ENCODE peak calls at places on chromosomes 3 and 15, in six cellular contexts. One of them, this sample, is unnamed.

GRCh38 chr3:71695000-71695482 is 30.2 kb downstream of the EIF4E3 start:
- DNase-seq in HepG2: peak; percentile 54
- DNase-seq in WTC11: no peak
- DNase-seq in GM12878: no peak
- DNase-seq in K562: no peak
- DNase-seq in H1: no peak
- DNase-seq in this sample: no peak

GRCh38 chr3:100324044-100324443 is 10.5 kb upstream of the NIT2 start:
- DNase-seq in HepG2: no peak
- DNase-seq in WTC11: no peak
- DNase-seq in GM12878: no peak
- DNase-seq in K562: no peak
- DNase-seq in H1: no peak
- DNase-seq in this sample: no peak

GRCh38 chr3:149462653-149463052 is 11.8 kb upstream of the TM4SF4 start:
- DNase-seq in HepG2: no peak
- DNase-seq in WTC11: no peak
- DNase-seq in GM12878: no peak
- DNase-seq in K562: no peak
- DNase-seq in H1: no peak
- DNase-seq in this sample: no peak

GRCh38 chr3:165796701-165797100 is 40.5 kb downstream of the BCHE start:
- DNase-seq in HepG2: no peak
- DNase-seq in WTC11: no peak
- DNase-seq in GM12878: no peak
- DNase-seq in K562: no peak
- DNase-seq in H1: no peak
- DNase-seq in this sample: no peak

GRCh38 chr15:64282701-64283100 is 73.3 kb downstream of the CSNK1G1 start:
- DNase-seq in HepG2: no peak
- DNase-seq in WTC11: no peak
- DNase-seq in GM12878: no peak
- DNase-seq in K562: no peak
- DNase-seq in H1: no peak
- DNase-seq in this sample: no peak

GRCh38 chr15:62756995-62757360 is 285.6 kb upstream of the TPM1 start:
- DNase-seq in HepG2: no peak
- DNase-seq in WTC11: no peak
- DNase-seq in GM12878: no peak
- DNase-seq in K562: no peak
- DNase-seq in H1: no peak
- DNase-seq in this sample: no peak

GRCh38 chr3:6249679-6250078 is 611.2 kb upstream of the GRM7 start:
- DNase-seq in HepG2: no peak
- DNase-seq in WTC11: no peak
- DNase-seq in GM12878: no peak
- DNase-seq in K562: no peak
- DNase-seq in H1: no peak
- DNase-seq in this sample: no peak

GRCh38 chr3:49161808-49162530 is 4.2 kb downstream of the CCDC71 start:
- DNase-seq in HepG2: no peak
- DNase-seq in WTC11: no peak
- DNase-seq in GM12878: no peak
- DNase-seq in K562: no peak
- DNase-seq in H1: no peak
- DNase-seq in this sample: no peak

GRCh38 chr3:32447865-32448400 is 54.7 kb downstream of the CMTM6 start:
- DNase-seq in HepG2: no peak
- DNase-seq in WTC11: no peak
- DNase-seq in GM12878: no peak
- DNase-seq in K562: no peak
- DNase-seq in H1: no peak
- DNase-seq in this sample: no peak

GRCh38 chr3:52393959-52394670 is 50.8 kb downstream of the SEMA3G start:
- DNase-seq in HepG2: no peak
- DNase-seq in WTC11: no peak
- DNase-seq in GM12878: no peak
- DNase-seq in K562: no peak
- DNase-seq in H1: no peak
- DNase-seq in this sample: no peak

GRCh38 chr15:100373037-100373896 is 31.5 kb upstream of the ADAMTS17 start:
- DNase-seq in HepG2: no peak
- DNase-seq in WTC11: peak; percentile 21
- DNase-seq in GM12878: no peak
- DNase-seq in K562: no peak
- DNase-seq in H1: peak; percentile 58
- DNase-seq in this sample: no peak

GRCh38 chr3:192879346-192880031 is 38.2 kb downstream of the MB21D2 start:
- DNase-seq in HepG2: peak; percentile 83
- DNase-seq in WTC11: peak; percentile 53
- DNase-seq in GM12878: no peak
- DNase-seq in K562: no peak
- DNase-seq in H1: no peak
- DNase-seq in this sample: peak; percentile 89

GRCh38 chr3:183360971-183361624 is 67.3 kb downstream of the MCF2L2 start:
- DNase-seq in HepG2: no peak
- DNase-seq in WTC11: no peak
- DNase-seq in GM12878: no peak
- DNase-seq in K562: no peak
- DNase-seq in H1: no peak
- DNase-seq in this sample: no peak

GRCh38 chr15:87496109-87496508 is 760.4 kb downstream of the NTRK3 start:
- DNase-seq in HepG2: no peak
- DNase-seq in WTC11: no peak
- DNase-seq in GM12878: no peak
- DNase-seq in K562: no peak
- DNase-seq in H1: no peak
- DNase-seq in this sample: no peak

DNA sequence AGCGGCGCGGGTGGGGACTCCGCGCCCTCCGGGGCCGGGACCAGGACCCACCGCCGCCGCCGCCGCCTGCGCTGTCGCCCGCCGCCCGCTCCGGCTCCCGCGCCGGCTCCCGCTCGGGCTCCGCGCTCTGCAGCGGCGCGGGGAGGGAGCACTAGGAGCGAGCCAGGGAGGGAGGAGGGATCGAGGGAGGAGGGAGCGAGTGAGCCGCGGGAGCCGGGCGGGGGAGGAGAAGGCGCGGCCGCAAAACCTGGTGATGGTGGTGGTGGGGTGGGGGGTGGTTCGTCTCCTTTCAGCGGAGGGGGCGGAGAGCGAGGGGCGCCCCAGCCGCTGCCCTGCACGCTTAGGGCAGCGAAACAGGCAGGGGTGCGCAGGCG is at the start of gene LINGO1:
- DNase-seq in HepG2: no peak
- DNase-seq in WTC11: peak; percentile 59
- DNase-seq in GM12878: no peak
- DNase-seq in K562: peak; percentile 78
- DNase-seq in H1: no peak
- DNase-seq in this sample: no peak
- TF ChIP-seq ATF3 in HepG2: no peak
- TF ChIP-seq ATF3 in WTC11: no peak
- TF ChIP-seq ATF3 in GM12878: no peak
- TF ChIP-seq ATF3 in K562: no peak
- TF ChIP-seq ATF3 in H1: no peak
- TF ChIP-seq ATF3 in this sample: no peak

DNA sequence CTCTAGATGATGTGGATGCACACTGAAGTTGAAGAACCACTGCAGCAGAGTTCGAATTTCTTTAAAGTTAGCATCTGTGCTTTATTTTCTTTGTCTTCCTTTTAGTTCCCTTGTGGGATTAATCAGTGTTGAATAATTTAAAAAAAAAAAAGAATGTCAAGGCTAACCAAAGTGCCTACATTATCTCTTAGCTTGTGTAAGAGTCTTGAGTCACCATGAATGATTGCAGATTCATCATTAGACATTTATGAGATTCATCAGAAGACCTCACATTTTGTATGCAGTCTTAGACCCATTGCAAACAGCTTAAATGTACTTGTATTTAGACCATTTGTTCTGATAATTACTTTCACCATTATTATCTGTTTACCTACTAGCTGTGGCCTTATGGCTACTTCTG is 182.2 kb downstream of the FNDC3B start:
- DNase-seq in HepG2: no peak
- DNase-seq in WTC11: no peak
- DNase-seq in GM12878: no peak
- DNase-seq in K562: no peak
- DNase-seq in H1: no peak
- DNase-seq in this sample: no peak
- TF ChIP-seq ATF3 in HepG2: no peak
- TF ChIP-seq ATF3 in WTC11: no peak
- TF ChIP-seq ATF3 in GM12878: no peak
- TF ChIP-seq ATF3 in K562: no peak
- TF ChIP-seq ATF3 in H1: no peak
- TF ChIP-seq ATF3 in this sample: no peak

DNA sequence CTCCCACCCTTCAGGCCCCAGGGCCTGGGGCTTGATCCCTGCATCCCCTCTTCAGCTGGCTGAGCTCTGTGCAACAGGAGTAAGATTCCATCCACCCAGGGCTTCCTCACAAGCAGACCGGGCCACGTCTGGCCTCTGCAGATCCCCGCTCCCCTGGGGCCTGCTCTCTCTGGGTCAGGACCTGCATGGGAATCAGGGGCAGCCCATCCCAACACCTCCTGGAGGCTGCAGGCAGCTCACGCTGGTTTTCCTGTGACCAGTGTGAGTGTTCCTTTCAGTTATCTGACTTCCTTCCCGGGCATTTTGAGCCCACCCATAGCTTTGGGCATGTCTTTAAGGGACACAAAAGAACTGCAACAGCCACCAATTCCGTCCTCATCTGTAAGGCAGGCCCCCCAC is 16.3 kb downstream of the NUP210 start:
- DNase-seq in HepG2: no peak
- DNase-seq in WTC11: no peak
- DNase-seq in GM12878: no peak
- DNase-seq in K562: no peak
- DNase-seq in H1: no peak
- DNase-seq in this sample: no peak
- TF ChIP-seq ATF3 in HepG2: no peak
- TF ChIP-seq ATF3 in WTC11: no peak
- TF ChIP-seq ATF3 in GM12878: no peak
- TF ChIP-seq ATF3 in K562: no peak
- TF ChIP-seq ATF3 in H1: no peak
- TF ChIP-seq ATF3 in this sample: no peak

GRCh38 chr3:55362206-55362960 is 124.7 kb downstream of the WNT5A start:
- DNase-seq in HepG2: no peak
- DNase-seq in WTC11: no peak
- DNase-seq in GM12878: no peak
- DNase-seq in K562: no peak
- DNase-seq in H1: no peak
- DNase-seq in this sample: no peak
- TF ChIP-seq ATF3 in HepG2: no peak
- TF ChIP-seq ATF3 in WTC11: no peak
- TF ChIP-seq ATF3 in GM12878: no peak
- TF ChIP-seq ATF3 in K562: no peak
- TF ChIP-seq ATF3 in H1: no peak
- TF ChIP-seq ATF3 in this sample: no peak

DNA sequence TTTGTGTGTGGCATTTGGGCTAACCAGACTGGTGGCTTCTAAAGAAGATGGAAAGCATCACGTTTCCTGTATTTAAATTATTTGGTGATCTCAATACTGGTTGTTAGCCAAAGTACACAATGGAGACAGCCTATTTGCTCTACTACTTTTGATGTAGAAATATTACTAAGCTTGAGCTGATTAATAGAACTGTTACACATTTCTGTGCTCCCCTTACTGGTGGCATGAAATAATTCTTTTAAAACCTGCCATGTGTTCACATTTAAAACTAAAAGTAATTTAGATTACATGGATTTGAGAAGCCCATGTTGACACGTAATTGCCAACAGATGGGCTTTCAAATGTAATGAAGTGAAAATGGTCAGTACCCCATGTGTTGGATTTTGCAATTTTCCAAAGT is 10.6 kb upstream of the RARRES1 start:
- DNase-seq in HepG2: no peak
- DNase-seq in WTC11: no peak
- DNase-seq in GM12878: no peak
- DNase-seq in K562: no peak
- DNase-seq in H1: no peak
- DNase-seq in this sample: no peak
- TF ChIP-seq ATF3 in HepG2: no peak
- TF ChIP-seq ATF3 in WTC11: no peak
- TF ChIP-seq ATF3 in GM12878: no peak
- TF ChIP-seq ATF3 in K562: no peak
- TF ChIP-seq ATF3 in H1: no peak
- TF ChIP-seq ATF3 in this sample: no peak

DNA sequence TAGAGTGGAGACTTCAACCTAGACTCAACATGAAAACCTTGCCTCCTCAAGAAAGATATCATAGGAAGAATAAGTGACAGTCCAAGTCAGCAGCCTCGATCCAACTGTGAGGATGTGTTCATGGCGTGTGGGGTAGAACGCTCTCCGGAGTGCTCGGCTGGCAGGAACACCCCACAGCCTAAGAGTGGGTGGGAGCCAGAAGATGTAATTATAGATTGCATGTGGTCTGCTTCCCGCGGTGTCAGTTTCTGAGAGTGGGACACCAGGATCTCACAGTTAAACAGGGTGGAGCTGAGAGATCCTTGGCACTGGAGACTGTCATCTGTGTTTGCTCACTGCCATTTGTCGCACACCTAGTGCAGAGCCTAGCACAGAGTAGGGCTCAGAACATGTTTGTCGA is 158.0 kb downstream of the CTNNB1 start:
- DNase-seq in HepG2: no peak
- DNase-seq in WTC11: no peak
- DNase-seq in GM12878: no peak
- DNase-seq in K562: no peak
- DNase-seq in H1: no peak
- DNase-seq in this sample: no peak
- TF ChIP-seq ATF3 in HepG2: no peak
- TF ChIP-seq ATF3 in WTC11: no peak
- TF ChIP-seq ATF3 in GM12878: no peak
- TF ChIP-seq ATF3 in K562: no peak
- TF ChIP-seq ATF3 in H1: no peak
- TF ChIP-seq ATF3 in this sample: no peak

DNA sequence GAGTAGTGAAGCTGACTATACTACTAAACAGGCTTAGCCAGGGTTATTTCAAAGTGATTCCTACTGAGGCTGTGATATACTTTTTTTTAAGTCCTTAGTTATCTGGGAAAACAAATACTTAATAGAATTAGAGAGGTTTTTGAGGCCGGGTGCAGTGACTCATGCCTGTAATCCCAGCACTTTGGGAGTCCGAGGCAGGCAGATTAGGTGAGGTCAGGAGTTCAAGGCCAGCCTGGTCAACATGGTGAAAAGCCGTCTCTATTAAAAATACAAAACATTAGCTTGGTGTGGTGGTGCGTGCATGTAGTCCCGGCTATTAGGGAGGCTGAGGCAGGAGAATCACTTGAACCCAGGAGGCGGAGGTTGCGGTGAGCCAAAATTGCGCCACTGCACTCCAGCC is 34.2 kb downstream of the PRTG start:
- DNase-seq in HepG2: peak; percentile 59
- DNase-seq in WTC11: no peak
- DNase-seq in GM12878: no peak
- DNase-seq in K562: no peak
- DNase-seq in H1: no peak
- DNase-seq in this sample: no peak
- TF ChIP-seq ATF3 in HepG2: no peak
- TF ChIP-seq ATF3 in WTC11: no peak
- TF ChIP-seq ATF3 in GM12878: no peak
- TF ChIP-seq ATF3 in K562: no peak
- TF ChIP-seq ATF3 in H1: no peak
- TF ChIP-seq ATF3 in this sample: no peak